ENCODE peak calls at places on chromosome X, in seven cellular contexts. N is stimulated activated CD8-positive, alpha-beta memory T cell treated with anti-CD3 and anti-CD28 coated beads, Interleukin-4, amount 100 ng/mL, for 48 hours; S is activated T-cell treated with anti-CD3 and anti-CD28 coated beads for 4 hours; R is right lobe of liver; X is H7; V is IMR-90; M is fibroblast of villous mesenchyme. K is an unnamed sample.

GRCh38 chrX:134396174-134396573 is 63.8 kb upstream of the HPRT1 start:
- DNase-seq in N (no peak), S (no peak), R (no peak), X (peak), V (peak), M (peak), K (no peak)

GRCh38 chrX:1398431-1399340 is 6.8 kb upstream of the SLC25A6 start:
- DNase-seq in N (peak), S (no peak), R (no peak), X (peak), V (peak), M (no peak), K (peak)

GRCh38 chrX:140504371-140505324 is at the start of gene SOX3:
- DNase-seq in N (no peak), S (no peak), R (no peak), X (peak), V (no peak), M (no peak), K (no peak)

GRCh38 chrX:41903544-41903943 is 19.8 kb downstream of the CASK start:
- DNase-seq in N (no peak), S (no peak), R (no peak), X (no peak), V (no peak), M (no peak), K (no peak)

GRCh38 chrX:12197030-12197429 is 58.8 kb downstream of the FRMPD4 start:
- DNase-seq in N (no peak), S (no peak), R (no peak), X (no peak), V (no peak), M (no peak), K (no peak)

GRCh38 chrX:56765816-56766553 is 36.9 kb downstream of the NBDY start:
- DNase-seq in N (no peak), S (no peak), R (no peak), X (peak), V (no peak), M (no peak), K (peak)

GRCh38 chrX:103904301-103904700 is 58.1 kb upstream of the TMSB15B start:
- DNase-seq in N (no peak), S (no peak), R (no peak), X (no peak), V (no peak), M (no peak), K (no peak)

GRCh38 chrX:20329435-20329834 is 62.7 kb upstream of the RPS6KA3 start:
- DNase-seq in N (no peak), S (no peak), R (no peak), X (no peak), V (no peak), M (no peak), K (no peak)

GRCh38 chrX:69163936-69164741 is 1.1 kb downstream of the PJA1 start:
- DNase-seq in N (peak), S (peak), R (no peak), X (peak), V (no peak), M (no peak), K (peak)

GRCh38 chrX:112587194-112587593 is 92.5 kb downstream of the LHFPL1 start:
- DNase-seq in N (no peak), S (no peak), R (no peak), X (no peak), V (no peak), M (no peak), K (no peak)

GRCh38 chrX:134718329-134719317 is 60.4 kb upstream of the PLAC1 start:
- DNase-seq in N (peak), S (no peak), R (no peak), X (no peak), V (peak), M (peak), K (no peak)

GRCh38 chrX:13863326-13863725 is 46.4 kb upstream of the GPM6B start:
- DNase-seq in N (no peak), S (no peak), R (no peak), X (no peak), V (no peak), M (no peak), K (no peak)

GRCh38 chrX:8364369-8365141 is 100.1 kb upstream of the VCX3B start:
- DNase-seq in N (peak), S (no peak), R (no peak), X (peak), V (no peak), M (peak), K (no peak)

GRCh38 chrX:66030505-66031317 is 9.2 kb downstream of the VSIG4 start:
- DNase-seq in N (peak), S (peak), R (no peak), X (no peak), V (peak), M (peak), K (peak)

GRCh38 chrX:15714529-15714928 is 23.5 kb upstream of the CA5B start:
- DNase-seq in N (no peak), S (no peak), R (no peak), X (no peak), V (no peak), M (no peak), K (no peak)

GRCh38 chrX:119698835-119699234 is 5.9 kb upstream of the SEPTIN6 start:
- DNase-seq in N (no peak), S (no peak), R (no peak), X (peak), V (peak), M (peak), K (no peak)

GRCh38 chrX:115679460-115679859 is 118.5 kb downstream of the PLS3 start:
- DNase-seq in N (no peak), S (no peak), R (no peak), X (peak), V (peak), M (peak), K (no peak)

GRCh38 chrX:12223650-12224049 is 85.4 kb downstream of the FRMPD4 start:
- DNase-seq in N (no peak), S (no peak), R (no peak), X (no peak), V (peak), M (no peak), K (no peak)

GRCh38 chrX:153829799-153830631 is at the start of gene PDZD4:
- DNase-seq in N (no peak), S (no peak), R (no peak), X (peak), V (no peak), M (no peak), K (peak)

GRCh38 chrX:134444681-134445080 is 15.3 kb upstream of the HPRT1 start:
- DNase-seq in N (no peak), S (no peak), R (no peak), X (no peak), V (no peak), M (no peak), K (no peak)

GRCh38 chrX:45714864-45715263 is 514.2 kb upstream of the DIPK2B start:
- DNase-seq in N (peak), S (peak), R (no peak), X (no peak), V (peak), M (peak), K (no peak)

GRCh38 chrX:45735571-45735970 is 534.9 kb upstream of the DIPK2B start:
- DNase-seq in N (no peak), S (no peak), R (no peak), X (no peak), V (no peak), M (no peak), K (no peak)

GRCh38 chrX:106415276-106415895 is 196.4 kb upstream of the RADX start:
- DNase-seq in N (peak), S (no peak), R (no peak), X (peak), V (peak), M (peak), K (no peak)

GRCh38 chrX:140712413-140713173 is 3.0 kb downstream of the LINC00632 start:
- DNase-seq in N (peak), S (no peak), R (peak), X (peak), V (peak), M (peak), K (peak)

GRCh38 chrX:109485470-109486340 is 3.8 kb upstream of the GUCY2F start:
- DNase-seq in N (peak), S (peak), R (peak), X (no peak), V (peak), M (peak), K (peak)

GRCh38 chrX:69793260-69793935 is 177.5 kb downstream of the EDA start:
- DNase-seq in N (no peak), S (no peak), R (no peak), X (no peak), V (no peak), M (no peak), K (no peak)

GRCh38 chrX:283115-283845 is 2.1 kb downstream of the PLCXD1 start:
- DNase-seq in N (peak), S (peak), R (peak), X (peak), V (peak), M (peak), K (peak)

GRCh38 chrX:135424469-135424868 is 2.7 kb downstream of the SMIM10L2A start:
- DNase-seq in N (no peak), S (no peak), R (no peak), X (no peak), V (no peak), M (no peak), K (no peak)

K was measured in activated effector memory CD4-positive, alpha-beta T cell treated with anti-CD3 and anti-CD28 coated beads, Interleukin-2, amount 50 U/mL, for 16 hours.